ENCODE peak calls at places on chromosomes 13 and 19, in five cellular contexts. One of them, this sample, is unnamed.
A peak's percentile ranks its signal among the peaks of the same experiment; 100 is the strongest.

GRCh38 chr19:45863840-45864628 is at the start of gene FOXA3:
- DNase-seq in A549: peak; percentile 71
- DNase-seq in tibial nerve: no peak
- DNase-seq in PC-3: peak; percentile 39
- DNase-seq in lower leg skin: no peak
- DNase-seq in this sample: peak; percentile 98

GRCh38 chr19:19647037-19647835 is 3.8 kb upstream of the GMIP start:
- DNase-seq in tibial nerve: no peak
- DNase-seq in lower leg skin: no peak
- DNase-seq in PC-3: no peak
- DNase-seq in A549: no peak
- DNase-seq in this sample: no peak

GRCh38 chr13:25429466-25429865 is 57.7 kb downstream of the ATP8A2 start:
- DNase-seq in A549: no peak
- DNase-seq in tibial nerve: no peak
- DNase-seq in lower leg skin: no peak
- DNase-seq in PC-3: no peak
- DNase-seq in this sample: no peak

GRCh38 chr19:56333506-56333905 is 18.9 kb upstream of the ZSCAN5A start:
- DNase-seq in PC-3: peak; percentile 87
- DNase-seq in lower leg skin: no peak
- DNase-seq in tibial nerve: no peak
- DNase-seq in A549: peak; percentile 70
- DNase-seq in this sample: peak; percentile 61

GRCh38 chr13:75803982-75804381 is 167.9 kb downstream of the LMO7 start:
- DNase-seq in tibial nerve: no peak
- DNase-seq in lower leg skin: no peak
- DNase-seq in A549: no peak
- DNase-seq in PC-3: no peak
- DNase-seq in this sample: no peak

GRCh38 chr13:21657538-21657937 is 13.3 kb upstream of the FGF9 start:
- DNase-seq in A549: no peak
- DNase-seq in PC-3: peak; percentile 28
- DNase-seq in lower leg skin: no peak
- DNase-seq in tibial nerve: no peak
- DNase-seq in this sample: no peak

GRCh38 chr13:48094404-48094780 is 512 bp downstream of the MED4 start:
- DNase-seq in tibial nerve: no peak
- DNase-seq in A549: no peak
- DNase-seq in PC-3: no peak
- DNase-seq in lower leg skin: no peak
- DNase-seq in this sample: no peak

GRCh38 chr13:26951581-26952177 is 191.1 kb upstream of the GPR12 start:
- DNase-seq in lower leg skin: no peak
- DNase-seq in A549: no peak
- DNase-seq in PC-3: no peak
- DNase-seq in tibial nerve: no peak
- DNase-seq in this sample: no peak

GRCh38 chr13:37089495-37089894 is 16.0 kb downstream of the CSNK1A1L start:
- DNase-seq in A549: no peak
- DNase-seq in tibial nerve: no peak
- DNase-seq in lower leg skin: no peak
- DNase-seq in PC-3: no peak
- DNase-seq in this sample: no peak

GRCh38 chr19:8323781-8324185 is 2.5 kb downstream of the RPS28 start:
- DNase-seq in lower leg skin: no peak
- DNase-seq in tibial nerve: no peak
- DNase-seq in A549: no peak
- DNase-seq in PC-3: no peak
- DNase-seq in this sample: peak; percentile 51

GRCh38 chr19:47848871-47849473 is 10.1 kb upstream of the TPRX2 start:
- DNase-seq in A549: peak; percentile 82
- DNase-seq in PC-3: no peak
- DNase-seq in lower leg skin: no peak
- DNase-seq in tibial nerve: no peak
- DNase-seq in this sample: peak; percentile 55

GRCh38 chr19:41882568-41883462 is at the start of gene ARHGEF1:
- DNase-seq in lower leg skin: no peak
- DNase-seq in tibial nerve: no peak
- DNase-seq in A549: no peak
- DNase-seq in PC-3: peak; percentile 35
- DNase-seq in this sample: peak; percentile 94

GRCh38 chr19:54317108-54317964 is 4.4 kb upstream of the LILRA5 start:
- DNase-seq in tibial nerve: no peak
- DNase-seq in A549: no peak
- DNase-seq in lower leg skin: no peak
- DNase-seq in PC-3: no peak
- DNase-seq in this sample: no peak

GRCh38 chr13:46648166-46648607 is 95.2 kb downstream of the LRCH1 start:
- DNase-seq in lower leg skin: no peak
- DNase-seq in PC-3: peak; percentile 13
- DNase-seq in tibial nerve: no peak
- DNase-seq in A549: peak; percentile 33
- DNase-seq in this sample: peak; percentile 56

GRCh38 chr13:21901326-21901725 is 230.5 kb downstream of the FGF9 start:
- DNase-seq in A549: no peak
- DNase-seq in tibial nerve: no peak
- DNase-seq in PC-3: no peak
- DNase-seq in lower leg skin: no peak
- DNase-seq in this sample: no peak

GRCh38 chr19:1455336-1456120 is 5.6 kb downstream of the APC2 start:
- DNase-seq in lower leg skin: peak; percentile 40
- DNase-seq in A549: peak; percentile 88
- DNase-seq in tibial nerve: no peak
- DNase-seq in PC-3: peak; percentile 85
- DNase-seq in this sample: peak; percentile 99

GRCh38 chr19:8308891-8309291 is 733 bp upstream of the CD320 start:
- DNase-seq in tibial nerve: peak; percentile 9
- DNase-seq in A549: no peak
- DNase-seq in lower leg skin: no peak
- DNase-seq in PC-3: no peak
- DNase-seq in this sample: no peak

GRCh38 chr13:39326471-39326870 is 276.5 kb downstream of the LHFPL6 start:
- DNase-seq in PC-3: no peak
- DNase-seq in lower leg skin: no peak
- DNase-seq in tibial nerve: no peak
- DNase-seq in A549: no peak
- DNase-seq in this sample: no peak

DNA sequence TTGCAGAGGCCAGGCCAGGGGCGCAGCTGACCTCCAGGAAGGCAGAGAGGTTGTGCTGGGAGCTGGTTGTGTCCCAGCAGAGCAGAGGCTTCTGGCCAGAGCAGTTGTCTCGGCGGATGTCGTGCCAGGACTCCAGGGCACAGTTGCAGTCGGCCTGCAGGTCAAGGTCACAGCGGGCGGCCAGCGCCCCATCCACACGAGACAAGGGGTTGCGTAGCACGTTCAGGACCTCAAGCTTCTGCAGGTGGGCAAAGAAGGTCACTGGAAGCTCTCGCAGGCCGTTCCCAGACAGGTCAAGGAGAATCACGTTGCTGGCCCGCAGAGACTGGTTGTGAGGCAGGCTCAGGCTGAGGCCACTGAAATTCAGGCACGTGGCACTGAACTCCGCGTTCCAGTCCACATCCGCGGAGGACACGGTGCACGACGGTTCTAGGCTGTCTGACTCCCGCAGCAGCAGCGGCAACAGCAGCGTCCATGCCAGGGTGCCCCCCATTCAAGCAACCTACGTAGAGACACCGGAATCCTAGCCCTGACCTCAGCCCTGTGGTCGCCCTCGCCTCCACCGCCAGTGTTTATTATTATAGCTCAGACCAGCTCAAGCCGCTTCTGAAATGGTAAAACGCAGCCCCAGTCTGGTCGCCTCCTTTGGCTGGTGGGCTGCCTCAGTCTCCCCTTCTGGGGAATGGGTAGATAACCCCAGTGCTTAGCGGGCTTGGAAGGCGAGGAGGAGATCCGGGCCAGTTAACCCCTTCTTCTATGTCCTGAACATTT is 766 bp downstream of the LRRC25 start:
- DNase-seq in A549: no peak
- DNase-seq in lower leg skin: no peak
- DNase-seq in PC-3: no peak
- DNase-seq in tibial nerve: no peak
- DNase-seq in this sample: no peak
- H3K4me3 ChIP-seq in A549: no peak overlapping the region
- H3K4me3 ChIP-seq in lower leg skin: peak overlapping the region; percentile 4
- H3K4me3 ChIP-seq in PC-3: no peak overlapping the region
- H3K4me3 ChIP-seq in tibial nerve: peak overlapping the region; percentile 29
- H3K4me3 ChIP-seq in this sample: no peak overlapping the region

GRCh38 chr19:3157096-3157845 is 21.3 kb upstream of the S1PR4 start:
- DNase-seq in lower leg skin: no peak
- DNase-seq in A549: no peak
- DNase-seq in tibial nerve: no peak
- DNase-seq in PC-3: no peak
- DNase-seq in this sample: no peak

GRCh38 chr19:3152431-3152780 is 16.6 kb downstream of the GNA15 start:
- DNase-seq in tibial nerve: no peak
- DNase-seq in PC-3: no peak
- DNase-seq in lower leg skin: no peak
- DNase-seq in A549: no peak
- DNase-seq in this sample: no peak

GRCh38 chr19:3151563-3152430 is 16.0 kb downstream of the GNA15 start:
- DNase-seq in tibial nerve: no peak
- DNase-seq in lower leg skin: no peak
- DNase-seq in PC-3: no peak
- DNase-seq in A549: no peak
- DNase-seq in this sample: peak; percentile 46

GRCh38 chr19:3153286-3154230 is 17.7 kb downstream of the GNA15 start:
- DNase-seq in A549: no peak
- DNase-seq in lower leg skin: no peak
- DNase-seq in tibial nerve: no peak
- DNase-seq in PC-3: no peak
- DNase-seq in this sample: no peak

DNA sequence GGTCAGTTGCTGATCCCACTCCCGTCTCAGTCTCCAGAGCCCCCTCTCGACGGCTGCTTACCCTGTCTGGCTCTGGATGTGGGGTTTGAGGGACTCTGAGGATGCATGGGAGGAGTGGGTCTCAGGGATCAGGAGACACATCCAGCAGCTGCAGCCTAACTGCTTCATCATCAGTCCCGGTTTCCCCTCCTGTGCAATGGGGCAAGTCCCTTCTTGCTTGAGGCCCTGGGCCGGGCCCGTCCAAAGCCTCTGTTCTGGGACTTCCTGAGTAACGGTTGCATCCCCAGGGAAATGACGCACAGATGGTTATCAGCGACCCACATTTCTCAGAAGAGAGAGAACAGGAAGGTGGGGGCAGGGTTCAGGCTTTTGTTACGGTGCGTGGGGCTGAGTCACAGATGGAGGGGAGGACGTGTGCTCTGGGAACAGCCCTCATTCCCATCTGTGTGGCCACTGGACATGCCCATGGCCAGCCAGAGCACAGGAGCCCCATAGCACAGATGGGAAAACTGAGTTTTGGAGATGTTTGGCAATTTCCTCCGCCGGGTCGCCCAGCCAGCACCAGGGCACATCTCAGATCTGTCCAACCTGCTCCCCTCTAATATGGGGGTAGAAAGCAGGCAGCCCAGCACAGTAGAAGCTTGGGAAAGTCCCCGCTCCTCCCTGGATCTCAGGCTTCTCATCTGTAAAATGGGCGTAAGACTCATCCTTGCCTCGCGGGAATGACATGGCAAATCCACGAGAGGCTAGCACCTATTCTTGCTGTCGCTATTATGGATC is 19.3 kb downstream of the GNA15 start:
- DNase-seq in A549: peak; percentile 92
- DNase-seq in tibial nerve: no peak
- DNase-seq in lower leg skin: peak; percentile 82
- DNase-seq in PC-3: peak; percentile 95
- DNase-seq in this sample: no peak
- H3K4me3 ChIP-seq in A549: no peak overlapping the region
- H3K4me3 ChIP-seq in tibial nerve: no peak overlapping the region
- H3K4me3 ChIP-seq in lower leg skin: no peak overlapping the region
- H3K4me3 ChIP-seq in PC-3: no peak overlapping the region
- H3K4me3 ChIP-seq in this sample: no peak overlapping the region

DNA sequence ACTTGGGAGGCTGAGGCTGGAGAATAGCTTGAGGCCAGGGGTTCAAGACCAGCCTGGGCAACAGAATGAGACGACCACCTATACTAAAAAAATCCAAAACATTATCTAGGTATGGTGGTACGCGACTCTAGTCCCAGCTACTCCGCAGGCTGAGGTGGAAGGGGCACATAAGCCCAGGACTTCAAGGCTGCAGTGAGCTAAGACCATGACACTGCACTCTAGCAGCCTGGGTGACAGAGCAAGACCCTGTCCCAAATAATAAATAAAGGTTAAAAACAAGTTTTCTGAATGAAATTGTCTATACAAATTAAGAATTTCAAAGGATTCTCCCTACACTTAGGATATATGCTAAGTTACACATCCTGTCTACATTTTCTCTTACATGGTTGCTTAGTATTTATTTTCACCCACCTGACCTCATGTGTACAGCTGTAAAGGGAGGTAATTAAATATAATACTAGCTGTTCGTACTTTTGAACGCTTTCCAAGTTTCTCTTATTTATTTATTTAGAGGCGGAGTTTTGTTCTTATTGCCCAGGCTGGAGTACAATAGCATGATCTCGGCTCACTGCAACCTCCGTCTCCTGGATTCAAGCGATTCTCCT is 1.6 kb downstream of the SLC25A30 start:
- DNase-seq in tibial nerve: no peak
- DNase-seq in A549: no peak
- DNase-seq in PC-3: peak; percentile 20
- DNase-seq in lower leg skin: no peak
- DNase-seq in this sample: no peak
- H3K4me3 ChIP-seq in tibial nerve: peak overlapping the region; percentile 70
- H3K4me3 ChIP-seq in A549: peak overlapping the region; percentile 56
- H3K4me3 ChIP-seq in PC-3: peak overlapping the region; percentile 78
- H3K4me3 ChIP-seq in lower leg skin: peak overlapping the region; percentile 72
- H3K4me3 ChIP-seq in this sample: no peak overlapping the region

GRCh38 chr13:110618167-110618566 is 2.8 kb downstream of the NAXD start:
- DNase-seq in PC-3: no peak
- DNase-seq in A549: no peak
- DNase-seq in tibial nerve: no peak
- DNase-seq in lower leg skin: no peak
- DNase-seq in this sample: peak; percentile 36

GRCh38 chr13:110616103-110617101 is 1.1 kb downstream of the NAXD start:
- DNase-seq in PC-3: peak; percentile 64
- DNase-seq in A549: peak; percentile 36
- DNase-seq in lower leg skin: peak; percentile 21
- DNase-seq in tibial nerve: no peak
- DNase-seq in this sample: peak; percentile 53

GRCh38 chr13:110617326-110618072 is 2.2 kb downstream of the NAXD start:
- DNase-seq in PC-3: no peak
- DNase-seq in A549: no peak
- DNase-seq in lower leg skin: no peak
- DNase-seq in tibial nerve: no peak
- DNase-seq in this sample: peak; percentile 59

GRCh38 chr13:110615322-110616102 is at the start of gene NAXD:
- DNase-seq in lower leg skin: peak; percentile 88
- DNase-seq in tibial nerve: peak; percentile 76
- DNase-seq in A549: peak; percentile 94
- DNase-seq in PC-3: peak; percentile 88
- DNase-seq in this sample: peak; percentile 98

DNA sequence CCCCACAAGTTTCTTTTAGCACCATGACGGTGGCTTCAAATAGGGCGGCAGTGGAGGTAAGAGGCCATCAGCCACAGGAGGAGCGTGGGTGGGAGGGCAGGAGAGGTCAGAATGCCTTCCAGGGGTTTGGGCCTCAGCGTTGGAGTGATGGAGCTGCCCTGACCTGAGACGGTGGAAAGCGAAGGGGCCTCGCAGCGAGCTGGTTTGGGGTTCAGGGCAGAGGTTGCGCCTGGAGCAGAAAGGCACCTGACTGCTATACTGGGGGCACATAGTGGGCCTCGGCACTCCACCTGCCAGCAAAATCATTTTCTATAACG is 382 bp upstream of the NAXD start:
- DNase-seq in lower leg skin: no peak
- DNase-seq in PC-3: no peak
- DNase-seq in tibial nerve: no peak
- DNase-seq in A549: no peak
- DNase-seq in this sample: no peak
- H3K4me3 ChIP-seq in lower leg skin: no peak overlapping the region
- H3K4me3 ChIP-seq in PC-3: peak overlapping the region; percentile 92
- H3K4me3 ChIP-seq in tibial nerve: peak overlapping the region; percentile 71
- H3K4me3 ChIP-seq in A549: peak overlapping the region; percentile 98
- H3K4me3 ChIP-seq in this sample: peak overlapping the region; percentile 89